ENCODE peak calls at places on chromosome 16, in nine cellular contexts. D is HCEC 1CT, Q is activated B cell treated with CpG ODN at 0.5 μM for 24 hours, B is NAMALWA, C is substantia nigra, K is A172, X is DMS 273 treated with DMSO at 0.1 percent for 48 hours, R is COR-L47, G is left ventricle myocardium inferior. J is an unnamed sample.

GRCh38 chr16:88195911-88196465 is 186.8 kb upstream of the ZNF469 start:
- DNase-seq in B (no peak), K (no peak), G (no peak), R (no peak), C (no peak), D (no peak), Q (no peak), X (no peak), J (no peak)

GRCh38 chr16:31112711-31113419 is 4.6 kb upstream of the KAT8 start:
- DNase-seq in B (no peak), D (no peak), C (peak), X (no peak), G (no peak), K (no peak), Q (no peak), R (no peak), J (no peak)

GRCh38 chr16:76461836-76462235 is 184.6 kb downstream of the CNTNAP4 start:
- DNase-seq in B (no peak), Q (no peak), C (no peak), X (no peak), K (no peak), R (no peak), G (no peak), D (no peak), J (no peak)

GRCh38 chr16:1048442-1049112 is 24.0 kb upstream of the SSTR5 start:
- DNase-seq in Q (no peak), X (peak), R (peak), D (no peak), K (no peak), G (peak), C (peak), B (peak), J (peak)

GRCh38 chr16:2210386-2211365 is at the start of gene BRICD5:
- DNase-seq in G (no peak), D (no peak), C (no peak), X (no peak), B (no peak), K (no peak), Q (no peak), R (no peak), J (peak)

GRCh38 chr16:86768999-86769398 is 190.7 kb downstream of the FOXL1 start:
- DNase-seq in G (no peak), X (no peak), Q (no peak), D (no peak), B (no peak), R (no peak), C (no peak), K (peak), J (peak)

GRCh38 chr16:75254359-75254837 is 3.0 kb upstream of the BCAR1 start:
- DNase-seq in D (peak), G (no peak), B (no peak), K (peak), X (no peak), C (no peak), Q (no peak), R (no peak), J (peak)

GRCh38 chr16:74862743-74863244 is 88.2 kb upstream of the FA2H start:
- DNase-seq in D (peak), X (peak), K (peak), G (no peak), B (peak), R (peak), C (no peak), Q (no peak), J (peak)

GRCh38 chr16:58098207-58099096 is 30.7 kb downstream of the CFAP20 start:
- DNase-seq in C (no peak), G (no peak), X (no peak), D (peak), K (peak), Q (no peak), B (no peak), R (peak), J (peak)

GRCh38 chr16:68406458-68407041 is 41.8 kb downstream of the SMPD3 start:
- DNase-seq in G (no peak), X (no peak), D (no peak), R (peak), B (no peak), K (peak), Q (no peak), C (no peak), J (peak)

GRCh38 chr16:66508261-66508913 is 41.5 kb downstream of the TK2 start:
- DNase-seq in Q (no peak), K (no peak), X (no peak), C (no peak), D (no peak), R (no peak), B (no peak), G (no peak), J (peak)

GRCh38 chr16:14490281-14490680 is 139.8 kb downstream of the PARN start:
- DNase-seq in C (no peak), G (no peak), K (no peak), R (no peak), X (no peak), B (no peak), D (no peak), Q (no peak), J (no peak)

GRCh38 chr16:50247123-50247905 is 19.0 kb upstream of the ADCY7 start:
- DNase-seq in K (no peak), Q (no peak), G (no peak), R (no peak), D (no peak), B (no peak), X (no peak), C (no peak), J (no peak)

GRCh38 chr16:52976539-52977167 is 76.0 kb downstream of the CHD9NB start:
- DNase-seq in G (no peak), C (no peak), R (peak), B (peak), X (peak), D (no peak), K (peak), Q (no peak), J (peak)

GRCh38 chr16:5006348-5007193 is 27.2 kb downstream of the NAGPA start:
- DNase-seq in K (no peak), G (no peak), B (no peak), R (no peak), X (no peak), D (no peak), Q (no peak), C (no peak), J (no peak)

GRCh38 chr16:64152010-64152767 is 969.7 kb downstream of the CDH11 start:
- DNase-seq in B (peak), K (no peak), G (no peak), C (no peak), D (peak), R (no peak), X (no peak), Q (no peak), J (no peak)

J was measured in fibroblast of lung.